ENCODE peak calls at places on chromosomes 12 and 14, in seven cellular contexts. L is A172; T is naive thymus-derived CD8-positive, alpha-beta T cell; P is naive thymus-derived CD4-positive, alpha-beta T cell; Z is kidney; K is effector CD8-positive, alpha-beta T cell; V is D341Med. G is an unnamed sample.

GRCh38 chr12:78192979-78193378 is 362.3 kb downstream of the NAV3 start:
- DNase-seq in P (no peak), K (no peak), T (no peak), V (no peak), Z (no peak), L (no peak), G (no peak)

GRCh38 chr12:51818567-51819300 is 29.8 kb downstream of the FIGNL2 start:
- DNase-seq in T (no peak), P (no peak), L (peak; percentile 56), V (no peak), K (no peak), Z (no peak), G (no peak)

GRCh38 chr12:52820521-52820920 is 6.6 kb upstream of the KRT4 start:
- DNase-seq in Z (no peak), L (no peak), T (no peak), P (no peak), K (no peak), V (no peak), G (no peak)

GRCh38 chr12:93851245-93851665 is 174.1 kb downstream of the CRADD start:
- DNase-seq in P (no peak), L (no peak), V (no peak), K (no peak), Z (no peak), T (no peak), G (no peak)

GRCh38 chr12:19772776-19773175 is 333.5 kb downstream of the AEBP2 start:
- DNase-seq in L (no peak), K (no peak), P (no peak), V (no peak), Z (no peak), T (no peak), G (no peak)

GRCh38 chr14:54483073-54483745 is 5.6 kb downstream of the GMFB start:
- DNase-seq in K (no peak), V (no peak), Z (no peak), P (no peak), L (no peak), T (no peak), G (no peak)

GRCh38 chr12:11716794-11717532 is 67.5 kb downstream of the ETV6 start:
- DNase-seq in Z (no peak), T (no peak), P (no peak), V (no peak), K (no peak), L (peak; percentile 26), G (no peak)

GRCh38 chr14:103512701-103513611 is 9.7 kb downstream of the CKB start:
- DNase-seq in V (no peak), K (no peak), P (no peak), T (no peak), Z (peak; percentile 92), L (no peak), G (no peak)

GRCh38 chr12:104498211-104498801 is 41.6 kb downstream of the CHST11 start:
- DNase-seq in V (no peak), T (no peak), P (no peak), Z (no peak), K (no peak), L (peak; percentile 48), G (no peak)

GRCh38 chr12:54018608-54018984 is 9.6 kb upstream of the HOXC6 start:
- DNase-seq in K (no peak), P (no peak), Z (peak; percentile 89), V (no peak), L (no peak), T (no peak), G (no peak)

GRCh38 chr14:100246136-100246535 is 7.2 kb downstream of the YY1 start:
- DNase-seq in L (no peak), V (no peak), T (no peak), P (no peak), Z (no peak), K (no peak), G (no peak)

GRCh38 chr14:55097894-55098560 is 31.0 kb upstream of the LGALS3 start:
- DNase-seq in P (no peak), L (no peak), T (no peak), V (no peak), K (no peak), Z (no peak), G (peak; percentile 27)

GRCh38 chr14:47675489-47676300 is at the start of gene MDGA2:
- DNase-seq in K (no peak), V (peak; percentile 78), Z (peak; percentile 66), L (no peak), P (no peak), T (no peak), G (no peak)

GRCh38 chr12:69392146-69392928 is 32.8 kb downstream of the YEATS4 start:
- DNase-seq in V (no peak), P (no peak), Z (no peak), K (no peak), T (no peak), L (no peak), G (no peak)